ENCODE peak calls at places on chromosome 3, in eight cellular contexts. T is neuronal stem cell; A is activated effector memory CD4-positive, alpha-beta T cell treated with anti-CD3 and anti-CD28 coated beads, Interleukin-2, amount 50 U/mL, for 16 hours; F is ascending aorta; G is ELF-1; J is Daoy; D is GM10248; H is endothelial cell. N is an unnamed sample.

GRCh38 chr3:188365978-188366698 is 212.2 kb downstream of the LPP start:
- DNase-seq in G (no peak), H (no peak), J (no peak), D (no peak), T (no peak), F (no peak), A (no peak), N (no peak)

GRCh38 chr3:140093742-140094141 is 158.8 kb downstream of the CLSTN2 start:
- DNase-seq in G (no peak), H (no peak), J (peak), T (no peak), F (peak), D (no peak), A (no peak), N (no peak)

GRCh38 chr3:171967932-171968678 is 71.3 kb upstream of the FNDC3B start:
- DNase-seq in D (no peak), F (no peak), T (no peak), H (no peak), J (peak), A (no peak), G (no peak), N (no peak)

GRCh38 chr3:62761711-62762110 is 113.5 kb downstream of the CADPS start:
- DNase-seq in D (no peak), H (no peak), J (no peak), T (no peak), G (no peak), F (no peak), A (no peak), N (no peak)

GRCh38 chr3:173745952-173746682 is 348.6 kb downstream of the NLGN1 start:
- DNase-seq in A (no peak), G (no peak), F (no peak), H (no peak), T (no peak), D (no peak), J (peak), N (no peak)

GRCh38 chr3:187293514-187293870 is 2.0 kb upstream of the MASP1 start:
- DNase-seq in G (no peak), A (no peak), J (no peak), T (no peak), D (no peak), H (no peak), F (no peak), N (no peak)

GRCh38 chr3:188153949-188154757 is at the start of gene LPP:
- DNase-seq in D (peak), T (peak), G (peak), F (peak), H (peak), J (peak), A (peak), N (peak)

GRCh38 chr3:59313365-59313764 is 263.5 kb upstream of the CFAP20DC start:
- DNase-seq in F (no peak), T (no peak), J (peak), D (peak), H (peak), G (peak), A (peak), N (peak)

GRCh38 chr3:58617338-58617761 is 40.2 kb upstream of the FAM107A start:
- DNase-seq in A (no peak), D (no peak), F (no peak), H (no peak), G (peak), J (no peak), T (no peak), N (no peak)

GRCh38 chr3:112671930-112672715 is 31.2 kb upstream of the CCDC80 start:
- DNase-seq in D (no peak), T (no peak), A (no peak), J (peak), F (no peak), G (no peak), H (no peak), N (peak)

GRCh38 chr3:170811515-170811914 is 58.5 kb downstream of the RPL22L1 start:
- DNase-seq in J (peak), T (no peak), H (no peak), A (no peak), F (no peak), G (no peak), D (no peak), N (no peak)

GRCh38 chr3:186079925-186080324 is 29.0 kb downstream of the ETV5 start:
- DNase-seq in A (no peak), T (no peak), D (no peak), G (peak), H (no peak), J (no peak), F (no peak), N (no peak)

GRCh38 chr3:103158183-103158582 is 723.4 kb downstream of the ZPLD1 start:
- DNase-seq in G (no peak), T (no peak), H (no peak), A (no peak), F (no peak), D (no peak), J (no peak), N (no peak)

GRCh38 chr3:97793415-97794019 is 28.3 kb upstream of the CRYBG3 start:
- DNase-seq in F (no peak), G (no peak), D (peak), A (no peak), H (no peak), T (peak), J (peak), N (peak)

GRCh38 chr3:190012784-190013183 is 107.9 kb downstream of the P3H2 start:
- DNase-seq in H (no peak), F (no peak), G (no peak), D (no peak), T (no peak), J (peak), A (no peak), N (no peak)

GRCh38 chr3:171959532-171960044 is 79.8 kb upstream of the FNDC3B start:
- DNase-seq in G (peak), A (no peak), F (no peak), J (no peak), D (no peak), H (no peak), T (no peak), N (no peak)

GRCh38 chr3:196554205-196554604 is 14.1 kb downstream of the WDR53 start:
- DNase-seq in D (no peak), H (no peak), J (no peak), F (no peak), G (no peak), A (no peak), T (no peak), N (no peak)

GRCh38 chr3:38968891-38969290 is 82.9 kb downstream of the SCN11A start:
- DNase-seq in T (no peak), F (no peak), A (no peak), G (no peak), D (no peak), J (no peak), H (no peak), N (no peak)

GRCh38 chr3:129892486-129892856 is 1.0 kb downstream of the TMCC1 start:
- DNase-seq in D (no peak), A (peak), G (no peak), T (no peak), H (no peak), J (no peak), F (no peak), N (no peak)

GRCh38 chr3:133583396-133583795 is 9.9 kb downstream of the CDV3 start:
- DNase-seq in F (no peak), D (no peak), G (no peak), A (no peak), J (no peak), H (no peak), T (no peak), N (no peak)

GRCh38 chr3:170961616-170962400 is 53.4 kb upstream of the EIF5A2 start:
- DNase-seq in J (peak), T (peak), F (no peak), D (no peak), A (no peak), G (peak), H (peak), N (no peak)

GRCh38 chr3:135176881-135177280 is 381.8 kb downstream of the EPHB1 start:
- DNase-seq in F (no peak), H (no peak), D (no peak), G (no peak), A (no peak), J (no peak), T (no peak), N (no peak)

GRCh38 chr3:139839659-139840058 is 95.3 kb upstream of the CLSTN2 start:
- DNase-seq in F (no peak), G (no peak), T (no peak), A (no peak), H (no peak), D (no peak), J (no peak), N (no peak)

GRCh38 chr3:131224886-131225550 is 156.6 kb upstream of the NUDT16 start:
- DNase-seq in F (no peak), G (no peak), A (no peak), D (no peak), H (no peak), T (no peak), J (peak), N (no peak)

GRCh38 chr3:46200211-46200610 is 7.9 kb downstream of the CCR1 start:
- DNase-seq in J (no peak), D (no peak), G (no peak), T (no peak), H (no peak), F (no peak), A (no peak), N (no peak)

GRCh38 chr3:146250449-146251382 is at the start of gene PLSCR4:
- DNase-seq in G (peak), A (no peak), H (peak), J (peak), T (peak), D (peak), F (peak), N (peak)

GRCh38 chr3:43223670-43224364 is 62.5 kb upstream of the SNRK start:
- DNase-seq in H (no peak), D (no peak), G (no peak), T (no peak), F (no peak), A (no peak), J (no peak), N (no peak)

GRCh38 chr3:150433347-150433746 is 25.2 kb downstream of the TSC22D2 start:
- DNase-seq in A (no peak), G (no peak), D (no peak), H (no peak), F (no peak), T (no peak), J (no peak), N (no peak)

GRCh38 chr3:146110156-146110555 is 50.8 kb downstream of the PLOD2 start:
- DNase-seq in F (no peak), G (no peak), J (no peak), A (no peak), D (no peak), H (no peak), T (no peak), N (no peak)

N was measured in Caco-2.